ENCODE peak calls at places on chromosome 18, in eight cellular contexts. F, T, C, B, K, S, A and N are unnamed samples.

GRCh38 chr18:35588995-35589394 is 7.5 kb downstream of the GALNT1 start:
- ATAC-seq in T (no peak), B (peak), S (peak), C (no peak), K (peak), A (peak), F (peak), N (peak)

GRCh38 chr18:24033644-24034412 is 19.3 kb downstream of the TTC39C start:
- ATAC-seq in F (no peak), T (no peak), C (no peak), S (no peak), A (peak), K (no peak), B (peak), N (peak)

GRCh38 chr18:70666936-70667335 is 378.1 kb downstream of the SOCS6 start:
- ATAC-seq in F (no peak), T (no peak), B (no peak), A (no peak), S (no peak), K (no peak), C (no peak), N (no peak)

GRCh38 chr18:5490753-5491240 is 53.0 kb downstream of the EPB41L3 start:
- ATAC-seq in C (no peak), A (no peak), B (no peak), T (no peak), K (no peak), F (no peak), S (no peak), N (no peak)

GRCh38 chr18:35159782-35160181 is 81.1 kb upstream of the ZNF397 start:
- ATAC-seq in F (no peak), T (no peak), B (no peak), C (peak), A (peak), S (peak), K (no peak), N (peak)

GRCh38 chr18:8703781-8704301 is 1.5 kb upstream of the MTCL1 start:
- ATAC-seq in T (no peak), C (no peak), S (no peak), F (no peak), K (no peak), B (no peak), A (no peak), N (no peak)

GRCh38 chr18:6031004-6031403 is 135.7 kb upstream of the TMEM200C start:
- ATAC-seq in T (no peak), C (no peak), S (no peak), F (no peak), A (no peak), K (no peak), B (no peak), N (no peak)

GRCh38 chr18:8744656-8745055 is 39.3 kb downstream of the MTCL1 start:
- ATAC-seq in A (peak), T (no peak), K (peak), B (peak), C (no peak), S (no peak), F (peak), N (no peak)

GRCh38 chr18:13191779-13192178 is 26.8 kb upstream of the LDLRAD4 start:
- ATAC-seq in B (no peak), C (no peak), K (no peak), S (no peak), F (no peak), T (no peak), A (no peak), N (no peak)

GRCh38 chr18:57446322-57446721 is 11.1 kb downstream of the ONECUT2 start:
- ATAC-seq in T (no peak), B (no peak), S (peak), K (no peak), F (no peak), A (no peak), C (peak), N (no peak)

GRCh38 chr18:37343542-37343851 is 222.1 kb downstream of the CELF4 start:
- ATAC-seq in S (peak), B (no peak), F (no peak), K (no peak), T (no peak), A (no peak), C (peak), N (no peak)

GRCh38 chr18:5152335-5153020 is 44.6 kb downstream of the AKAIN1 start:
- ATAC-seq in F (no peak), B (no peak), S (no peak), C (no peak), A (no peak), T (no peak), K (no peak), N (no peak)

GRCh38 chr18:70523035-70523797 is 234.4 kb downstream of the SOCS6 start:
- ATAC-seq in F (no peak), K (no peak), S (no peak), B (no peak), A (no peak), C (peak), T (no peak), N (no peak)

GRCh38 chr18:46843372-46843771 is 73.9 kb downstream of the PIAS2 start:
- ATAC-seq in C (no peak), B (no peak), K (no peak), F (no peak), S (no peak), T (no peak), A (no peak), N (no peak)

GRCh38 chr18:24063121-24063731 is 48.7 kb downstream of the TTC39C start:
- ATAC-seq in F (no peak), B (no peak), K (no peak), A (peak), S (peak), T (no peak), C (peak), N (peak)